ENCODE peak calls at places on chromosomes 13 and 19, in seven cellular contexts. S, E, K, C, F, W and T are unnamed samples.

GRCh38 chr19:51807111-51807701 is 12.2 kb downstream of the FPR3 start:
- DNase-seq in W (no peak), E (peak; percentile 21), S (no peak), K (no peak), F (no peak), C (no peak), T (no peak)

GRCh38 chr13:80835902-80836301 is 495.0 kb upstream of the SPRY2 start:
- DNase-seq in F (no peak), E (no peak), K (no peak), W (no peak), C (no peak), S (no peak), T (no peak)

GRCh38 chr13:97111705-97112104 is 110.4 kb upstream of the MBNL2 start:
- DNase-seq in F (no peak), C (no peak), K (no peak), S (no peak), E (no peak), W (no peak), T (no peak)

GRCh38 chr19:51339687-51340656 is 2.0 kb downstream of the VSIG10L start:
- DNase-seq in F (peak; percentile 96), C (peak; percentile 94), S (peak; percentile 99), E (peak; percentile 99), W (peak; percentile 98), K (peak; percentile 99), T (peak; percentile 83)

GRCh38 chr19:54179921-54180452 is 7.0 kb upstream of the TMC4 start:
- DNase-seq in E (peak; percentile 80), C (peak; percentile 38), W (no peak), K (peak; percentile 79), S (peak; percentile 88), F (no peak), T (no peak)

GRCh38 chr13:99150575-99151370 is 49.9 kb upstream of the UBAC2 start:
- DNase-seq in W (peak; percentile 98), C (no peak), E (peak; percentile 31), K (no peak), S (no peak), F (no peak), T (no peak)

GRCh38 chr13:28411859-28412353 is 83.0 kb downstream of the FLT1 start:
- DNase-seq in E (peak; percentile 16), F (no peak), W (no peak), K (no peak), C (no peak), S (no peak), T (no peak)

GRCh38 chr19:29965529-29965928 is 23.5 kb downstream of the URI1 start:
- DNase-seq in E (no peak), W (no peak), K (no peak), C (no peak), F (no peak), S (no peak), T (no peak)

GRCh38 chr13:52165410-52165809 is 6.0 kb upstream of the NEK3 start:
- DNase-seq in W (no peak), K (no peak), F (no peak), C (no peak), E (no peak), S (no peak), T (no peak)

GRCh38 chr19:18368504-18369222 is 17.3 kb upstream of the GDF15 start:
- DNase-seq in K (no peak), F (no peak), C (no peak), S (no peak), W (no peak), E (no peak), T (no peak)

GRCh38 chr19:49210108-49210900 is 52.7 kb downstream of the TRPM4 start:
- DNase-seq in C (peak; percentile 32), F (no peak), W (peak; percentile 17), E (no peak), S (peak; percentile 56), K (peak; percentile 75), T (peak; percentile 25)

GRCh38 chr13:112783135-112783945 is 93.5 kb downstream of the ATP11A start:
- DNase-seq in C (no peak), K (no peak), F (no peak), E (peak; percentile 57), W (no peak), S (no peak), T (no peak)

GRCh38 chr13:22265563-22265962 is 594.7 kb downstream of the FGF9 start:
- DNase-seq in S (no peak), K (no peak), C (no peak), W (no peak), F (no peak), E (no peak), T (no peak)

GRCh38 chr19:6423499-6424189 is 967 bp downstream of the KHSRP start:
- DNase-seq in E (peak; percentile 33), F (peak; percentile 23), W (peak; percentile 57), S (peak; percentile 60), K (peak; percentile 51), C (no peak), T (peak; percentile 19)

GRCh38 chr13:111046590-111047141 is 68.4 kb upstream of the ARHGEF7 start:
- DNase-seq in F (no peak), C (no peak), K (no peak), W (no peak), E (peak; percentile 59), S (no peak), T (no peak)